ENCODE peak calls at places on chromosomes 5 and 9, in seven cellular contexts. D, S, R, L, F, X and U are unnamed samples.

GRCh38 chr5:135324897-135325650 is 74.0 kb downstream of the MACROH2A1 start:
- DNase-seq in S (peak; percentile 44), L (no peak), R (no peak), D (no peak), X (no peak), F (no peak), U (peak; percentile 23)

GRCh38 chr9:87501806-87502205 is 4.1 kb downstream of the DAPK1 start:
- DNase-seq in D (no peak), S (no peak), L (no peak), F (no peak), R (no peak), X (no peak), U (no peak)

GRCh38 chr9:130893250-130894101 is 3.1 kb downstream of the QRFP start:
- DNase-seq in L (no peak), X (no peak), D (no peak), S (no peak), F (peak; percentile 82), R (no peak), U (no peak)

GRCh38 chr5:178284095-178284675 is 51.6 kb upstream of the PHYKPL start:
- DNase-seq in R (no peak), D (no peak), S (no peak), L (peak; percentile 16), F (no peak), X (no peak), U (no peak)

GRCh38 chr9:72041775-72042194 is 18.6 kb downstream of the C9orf57 start:
- DNase-seq in D (no peak), X (no peak), S (peak; percentile 87), F (peak; percentile 81), R (no peak), L (no peak), U (no peak)

GRCh38 chr5:145104106-145104505 is 731.0 kb downstream of the PRELID2 start:
- DNase-seq in S (no peak), L (no peak), R (no peak), X (peak; percentile 15), F (no peak), D (no peak), U (no peak)

GRCh38 chr9:124257070-124257864 is 482 bp upstream of the NEK6 start:
- DNase-seq in R (no peak), F (no peak), X (peak; percentile 34), L (no peak), D (no peak), S (no peak), U (no peak)

GRCh38 chr5:168165221-168165965 is 126.1 kb upstream of the WWC1 start:
- DNase-seq in D (no peak), L (no peak), R (no peak), F (no peak), S (no peak), X (peak; percentile 22), U (no peak)

GRCh38 chr9:124280176-124280691 is 22.5 kb downstream of the NEK6 start:
- DNase-seq in X (peak; percentile 51), S (peak; percentile 52), F (peak; percentile 78), D (no peak), L (peak; percentile 89), R (no peak), U (no peak)

GRCh38 chr9:95450171-95451107 is 66.3 kb downstream of the PTCH1 start:
- DNase-seq in D (no peak), R (no peak), X (no peak), L (no peak), S (no peak), F (no peak), U (peak; percentile 10)

GRCh38 chr9:87656485-87656884 is 69.4 kb upstream of the CTSL start:
- DNase-seq in S (no peak), D (no peak), X (peak; percentile 39), L (peak; percentile 72), F (no peak), R (no peak), U (no peak)

GRCh38 chr5:72565519-72566289 is 58.5 kb upstream of the ZNF366 start:
- DNase-seq in S (no peak), D (no peak), R (no peak), F (no peak), L (no peak), X (no peak), U (no peak)

GRCh38 chr5:84249918-84250635 is 134.6 kb downstream of the EDIL3 start:
- DNase-seq in L (peak; percentile 90), S (peak; percentile 46), D (no peak), R (no peak), F (no peak), X (peak; percentile 91), U (no peak)

GRCh38 chr5:7801898-7802614 is 48.9 kb downstream of the CFAP90 start:
- DNase-seq in L (no peak), R (no peak), D (no peak), F (no peak), S (no peak), X (no peak), U (peak; percentile 51)

GRCh38 chr9:130903194-130904069 is 6.8 kb upstream of the QRFP start:
- DNase-seq in X (no peak), D (no peak), F (no peak), R (no peak), L (no peak), S (no peak), U (no peak)

GRCh38 chr9:136644593-136645342 is 17.9 kb upstream of the EGFL7 start:
- DNase-seq in L (no peak), F (peak; percentile 90), S (peak; percentile 95), X (peak; percentile 33), D (no peak), R (peak; percentile 47), U (peak; percentile 28)
- H3K27ac ChIP-seq in L (no peak overlapping the region), F (peak overlapping the region; percentile 83), S (peak overlapping the region; percentile 4), X (no peak overlapping the region), D (no peak overlapping the region), R (no peak overlapping the region), U (peak overlapping the region; percentile 79)

GRCh38 chr9:134497283-134497860 is 144.2 kb upstream of the COL5A1 start:
- DNase-seq in L (no peak), D (no peak), X (peak; percentile 31), F (no peak), R (no peak), S (no peak), U (no peak)
- H3K27ac ChIP-seq in L (no peak overlapping the region), D (no peak overlapping the region), X (peak overlapping the region; percentile 80), F (no peak overlapping the region), R (no peak overlapping the region), S (no peak overlapping the region), U (no peak overlapping the region)

GRCh38 chr5:147670815-147671214 is 111.7 kb downstream of the JAKMIP2 start:
- DNase-seq in R (no peak), X (no peak), S (no peak), L (no peak), F (no peak), D (no peak), U (no peak)

GRCh38 chr5:147669113-147669869 is 113.2 kb downstream of the JAKMIP2 start:
- DNase-seq in L (no peak), R (no peak), D (no peak), F (no peak), X (no peak), S (no peak), U (no peak)

GRCh38 chr5:147666419-147666818 is 116.1 kb downstream of the JAKMIP2 start:
- DNase-seq in D (no peak), L (no peak), S (no peak), X (no peak), R (no peak), F (no peak), U (no peak)

GRCh38 chr5:147667363-147667762 is 115.2 kb downstream of the JAKMIP2 start:
- DNase-seq in X (no peak), S (no peak), D (no peak), R (no peak), L (no peak), F (no peak), U (no peak)

GRCh38 chr5:147668385-147668784 is 114.1 kb downstream of the JAKMIP2 start:
- DNase-seq in L (no peak), R (no peak), D (no peak), S (no peak), F (no peak), X (no peak), U (no peak)
- H3K27ac ChIP-seq in L (no peak overlapping the region), R (no peak overlapping the region), D (no peak overlapping the region), S (no peak overlapping the region), F (no peak overlapping the region), X (no peak overlapping the region), U (no peak overlapping the region)

GRCh38 chr9:588952-589351 is 252.5 kb upstream of the DMRT1 start:
- DNase-seq in L (no peak), D (no peak), X (no peak), R (no peak), S (no peak), F (no peak), U (no peak)
- H3K27ac ChIP-seq in L (no peak overlapping the region), D (peak overlapping the region; percentile 65), X (no peak overlapping the region), R (no peak overlapping the region), S (peak overlapping the region; percentile 80), F (no peak overlapping the region), U (no peak overlapping the region)

DNA sequence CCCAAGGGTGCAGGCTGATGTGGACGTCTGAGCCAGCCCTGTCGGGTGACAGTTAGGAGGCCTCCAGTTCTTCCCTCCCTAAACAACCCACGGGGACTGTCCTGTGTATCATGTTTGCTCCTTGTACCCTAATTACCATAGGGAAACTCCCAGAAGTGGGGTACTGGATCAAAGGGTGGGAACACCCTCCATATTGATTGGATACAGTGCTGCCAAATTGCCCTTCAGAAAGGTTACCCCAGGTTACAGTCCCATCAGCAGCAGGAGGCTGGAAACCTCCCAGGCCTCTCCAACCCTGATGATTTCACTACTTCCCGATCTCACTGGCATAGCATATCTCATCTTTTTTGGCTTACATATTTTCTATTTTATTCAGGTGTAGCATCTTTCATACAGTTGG is 22.0 kb downstream of the UBE2QL1 start:
- DNase-seq in X (no peak), R (no peak), L (no peak), S (no peak), D (no peak), F (no peak), U (no peak)
- H3K27ac ChIP-seq in X (no peak overlapping the region), R (no peak overlapping the region), L (no peak overlapping the region), S (no peak overlapping the region), D (no peak overlapping the region), F (no peak overlapping the region), U (no peak overlapping the region)